ENCODE peak calls at places on chromosomes 2 and 18, in five cellular contexts. O is heart left ventricle, R is T-cell, W is left kidney, S is RWPE1. X is an unnamed sample.

GRCh38 chr2:137009953-137010352 is 244.6 kb downstream of the THSD7B start:
- DNase-seq in O (no peak), R (no peak), W (no peak), S (no peak), X (no peak)

GRCh38 chr2:120316071-120316470 is 29.9 kb upstream of the INHBB start:
- DNase-seq in O (no peak), R (no peak), W (no peak), S (no peak), X (no peak)

GRCh38 chr2:96789245-96789617 is 26.8 kb upstream of the CNNM3 start:
- DNase-seq in O (no peak), R (no peak), W (no peak), S (no peak), X (no peak)

GRCh38 chr2:182763311-182763912 is 47.4 kb downstream of the DNAJC10 start:
- DNase-seq in O (no peak), R (no peak), W (peak), S (peak), X (no peak)

GRCh38 chr2:44715671-44716077 is 225.8 kb upstream of the SIX3 start:
- DNase-seq in O (no peak), R (no peak), W (peak), S (peak), X (no peak)

GRCh38 chr2:10036095-10036879 is 7.1 kb upstream of the KLF11 start:
- DNase-seq in O (peak), R (peak), W (no peak), S (no peak), X (no peak)

GRCh38 chr2:238724728-238725127 is 123.2 kb upstream of the TWIST2 start:
- DNase-seq in O (no peak), R (no peak), W (peak), S (no peak), X (no peak)

GRCh38 chr18:12049983-12050811 is 43.4 kb upstream of the ANKRD62 start:
- DNase-seq in O (no peak), R (no peak), W (no peak), S (no peak), X (peak)

GRCh38 chr2:47437287-47437686 is 34.3 kb downstream of the MSH2 start:
- DNase-seq in O (no peak), R (no peak), W (peak), S (peak), X (no peak)

GRCh38 chr2:161373939-161374338 is 42.2 kb upstream of the TBR1 start:
- DNase-seq in O (no peak), R (no peak), W (no peak), S (no peak), X (no peak)

GRCh38 chr2:205662389-205662965 is 19.8 kb upstream of the NRP2 start:
- DNase-seq in O (no peak), R (no peak), W (no peak), S (no peak), X (no peak)

GRCh38 chr18:48022531-48023330 is 92.3 kb upstream of the SMAD2 start:
- DNase-seq in O (no peak), R (no peak), W (peak), S (peak), X (no peak)

GRCh38 chr2:14459927-14460326 is 172.6 kb upstream of the LRATD1 start:
- DNase-seq in O (no peak), R (no peak), W (no peak), S (no peak), X (no peak)

GRCh38 chr2:64797881-64798590 is 144.3 kb upstream of the SERTAD2 start:
- DNase-seq in O (no peak), R (no peak), W (peak), S (no peak), X (no peak)

GRCh38 chr2:17915099-17915498 is 36.6 kb downstream of the KCNS3 start:
- DNase-seq in O (no peak), R (no peak), W (no peak), S (no peak), X (no peak)

GRCh38 chr2:66839551-66840320 is 404.8 kb downstream of the MEIS1 start:
- DNase-seq in O (no peak), R (no peak), W (peak), S (peak), X (no peak)

GRCh38 chr2:230723363-230723762 is 10.7 kb downstream of the CAB39 start:
- DNase-seq in O (no peak), R (no peak), W (no peak), S (no peak), X (no peak)

GRCh38 chr18:43571078-43571689 is 293.9 kb upstream of the SYT4 start:
- DNase-seq in O (no peak), R (no peak), W (peak), S (peak), X (no peak)

GRCh38 chr2:133287709-133288108 is 280.6 kb downstream of the NCKAP5 start:
- DNase-seq in O (no peak), R (no peak), W (no peak), S (no peak), X (no peak)

GRCh38 chr18:51138936-51139335 is 58.5 kb downstream of the MEX3C start:
- DNase-seq in O (no peak), R (no peak), W (no peak), S (no peak), X (no peak)

GRCh38 chr2:136393515-136393914 is 275.6 kb upstream of the CXCR4 start:
- DNase-seq in O (no peak), R (no peak), W (no peak), S (no peak), X (no peak)

GRCh38 chr2:53129851-53130250 is 637.8 kb upstream of the CHAC2 start:
- DNase-seq in O (no peak), R (no peak), W (no peak), S (peak), X (no peak)

GRCh38 chr2:100761365-100761764 is 58.6 kb upstream of the NPAS2 start:
- DNase-seq in O (no peak), R (no peak), W (no peak), S (no peak), X (no peak)

GRCh38 chr18:44945847-44946490 is 265.3 kb downstream of the SETBP1 start:
- DNase-seq in O (no peak), R (no peak), W (peak), S (no peak), X (no peak)

GRCh38 chr2:24830351-24830750 is 37.1 kb downstream of the CENPO start:
- DNase-seq in O (no peak), R (no peak), W (peak), S (no peak), X (no peak)

GRCh38 chr2:54371461-54372065 is 84.6 kb upstream of the SPTBN1 start:
- DNase-seq in O (no peak), R (no peak), W (no peak), S (no peak), X (no peak)

GRCh38 chr2:25311866-25312575 is 29.7 kb downstream of the DNMT3A start:
- DNase-seq in O (peak), R (no peak), W (peak), S (no peak), X (peak)

GRCh38 chr18:74951165-74951760 is 257.7 kb downstream of the PTGR3 start:
- DNase-seq in O (peak), R (peak), W (no peak), S (peak), X (peak)

GRCh38 chr2:152718909-152719645 is 657 bp downstream of the ARL6IP6 start:
- DNase-seq in O (no peak), R (no peak), W (peak), S (peak), X (no peak)

GRCh38 chr2:40127147-40127546 is 324.7 kb downstream of the SLC8A1 start:
- DNase-seq in O (no peak), R (no peak), W (no peak), S (no peak), X (no peak)

GRCh38 chr18:11035814-11036213 is 113.6 kb downstream of the PIEZO2 start:
- DNase-seq in O (no peak), R (no peak), W (no peak), S (no peak), X (no peak)

X was measured in ovary.